ENCODE peak calls at places on chromosomes 1 and 21, in nine cellular contexts. One of them, this sample, is unnamed.
A peak's percentile ranks its signal among the peaks of the same experiment; 100 is the strongest.

GRCh38 chr1:111723091-111723806 is 15.9 kb downstream of the INKA2 start:
- DNase-seq in activated naive CD8-positive, alpha-beta T cell treated with anti-CD3 and anti-CD28 coated beads for 36 hours: no peak
- DNase-seq in T-helper 1 cell: no peak
- DNase-seq in Kasumi-1: no peak
- DNase-seq in IMR-90: no peak
- DNase-seq in NCI-H1436: no peak
- DNase-seq in CD4-positive, alpha-beta T cell: no peak
- DNase-seq in NCI-H748 treated with DMSO at 0.1 percent for 48 hours: no peak
- DNase-seq in epithelial cell of prostate: no peak
- DNase-seq in this sample: peak; percentile 47

GRCh38 chr1:95247607-95248006 is 13.6 kb downstream of the RWDD3 start:
- DNase-seq in epithelial cell of prostate: no peak
- DNase-seq in Kasumi-1: no peak
- DNase-seq in CD4-positive, alpha-beta T cell: no peak
- DNase-seq in IMR-90: no peak
- DNase-seq in activated naive CD8-positive, alpha-beta T cell treated with anti-CD3 and anti-CD28 coated beads for 36 hours: no peak
- DNase-seq in NCI-H748 treated with DMSO at 0.1 percent for 48 hours: no peak
- DNase-seq in T-helper 1 cell: no peak
- DNase-seq in NCI-H1436: no peak
- DNase-seq in this sample: no peak

GRCh38 chr1:94773931-94774422 is 46.2 kb upstream of the SLC44A3 start:
- DNase-seq in IMR-90: peak; percentile 85
- DNase-seq in CD4-positive, alpha-beta T cell: no peak
- DNase-seq in T-helper 1 cell: no peak
- DNase-seq in NCI-H1436: no peak
- DNase-seq in Kasumi-1: no peak
- DNase-seq in epithelial cell of prostate: peak; percentile 55
- DNase-seq in activated naive CD8-positive, alpha-beta T cell treated with anti-CD3 and anti-CD28 coated beads for 36 hours: no peak
- DNase-seq in NCI-H748 treated with DMSO at 0.1 percent for 48 hours: no peak
- DNase-seq in this sample: no peak

GRCh38 chr1:24450857-24451397 is 35.3 kb downstream of the NIPAL3 start:
- DNase-seq in CD4-positive, alpha-beta T cell: no peak
- DNase-seq in epithelial cell of prostate: no peak
- DNase-seq in T-helper 1 cell: no peak
- DNase-seq in Kasumi-1: no peak
- DNase-seq in activated naive CD8-positive, alpha-beta T cell treated with anti-CD3 and anti-CD28 coated beads for 36 hours: no peak
- DNase-seq in NCI-H748 treated with DMSO at 0.1 percent for 48 hours: no peak
- DNase-seq in IMR-90: no peak
- DNase-seq in NCI-H1436: no peak
- DNase-seq in this sample: no peak

GRCh38 chr1:203491664-203492485 is 2.1 kb upstream of the OPTC start:
- DNase-seq in T-helper 1 cell: no peak
- DNase-seq in epithelial cell of prostate: no peak
- DNase-seq in NCI-H1436: no peak
- DNase-seq in CD4-positive, alpha-beta T cell: no peak
- DNase-seq in Kasumi-1: no peak
- DNase-seq in activated naive CD8-positive, alpha-beta T cell treated with anti-CD3 and anti-CD28 coated beads for 36 hours: no peak
- DNase-seq in NCI-H748 treated with DMSO at 0.1 percent for 48 hours: no peak
- DNase-seq in IMR-90: no peak
- DNase-seq in this sample: no peak

GRCh38 chr1:222817529-222817928 is 2.7 kb downstream of the DISP1 start:
- DNase-seq in activated naive CD8-positive, alpha-beta T cell treated with anti-CD3 and anti-CD28 coated beads for 36 hours: no peak
- DNase-seq in NCI-H1436: no peak
- DNase-seq in IMR-90: peak; percentile 99
- DNase-seq in CD4-positive, alpha-beta T cell: no peak
- DNase-seq in T-helper 1 cell: no peak
- DNase-seq in epithelial cell of prostate: peak; percentile 61
- DNase-seq in NCI-H748 treated with DMSO at 0.1 percent for 48 hours: no peak
- DNase-seq in Kasumi-1: no peak
- DNase-seq in this sample: no peak

GRCh38 chr1:11847667-11848445 is at the start of gene NPPA:
- DNase-seq in CD4-positive, alpha-beta T cell: no peak
- DNase-seq in Kasumi-1: no peak
- DNase-seq in NCI-H748 treated with DMSO at 0.1 percent for 48 hours: peak; percentile 10
- DNase-seq in IMR-90: peak; percentile 19
- DNase-seq in activated naive CD8-positive, alpha-beta T cell treated with anti-CD3 and anti-CD28 coated beads for 36 hours: no peak
- DNase-seq in epithelial cell of prostate: no peak
- DNase-seq in NCI-H1436: peak; percentile 27
- DNase-seq in T-helper 1 cell: no peak
- DNase-seq in this sample: no peak

GRCh38 chr21:35399002-35399401 is 349.9 kb upstream of the RUNX1 start:
- DNase-seq in IMR-90: no peak
- DNase-seq in activated naive CD8-positive, alpha-beta T cell treated with anti-CD3 and anti-CD28 coated beads for 36 hours: no peak
- DNase-seq in NCI-H1436: no peak
- DNase-seq in Kasumi-1: peak; percentile 64
- DNase-seq in NCI-H748 treated with DMSO at 0.1 percent for 48 hours: no peak
- DNase-seq in CD4-positive, alpha-beta T cell: no peak
- DNase-seq in T-helper 1 cell: no peak
- DNase-seq in epithelial cell of prostate: no peak
- DNase-seq in this sample: no peak

GRCh38 chr1:228014235-228014930 is 7.6 kb downstream of the WNT3A start:
- DNase-seq in NCI-H748 treated with DMSO at 0.1 percent for 48 hours: no peak
- DNase-seq in activated naive CD8-positive, alpha-beta T cell treated with anti-CD3 and anti-CD28 coated beads for 36 hours: no peak
- DNase-seq in epithelial cell of prostate: peak; percentile 24
- DNase-seq in Kasumi-1: no peak
- DNase-seq in IMR-90: peak; percentile 38
- DNase-seq in NCI-H1436: no peak
- DNase-seq in CD4-positive, alpha-beta T cell: peak; percentile 11
- DNase-seq in T-helper 1 cell: no peak
- DNase-seq in this sample: no peak

GRCh38 chr1:161068306-161069200 is 1.1 kb downstream of the ARHGAP30 start:
- DNase-seq in IMR-90: no peak
- DNase-seq in epithelial cell of prostate: no peak
- DNase-seq in Kasumi-1: peak; percentile 97
- DNase-seq in NCI-H1436: no peak
- DNase-seq in activated naive CD8-positive, alpha-beta T cell treated with anti-CD3 and anti-CD28 coated beads for 36 hours: peak; percentile 87
- DNase-seq in CD4-positive, alpha-beta T cell: peak; percentile 78
- DNase-seq in NCI-H748 treated with DMSO at 0.1 percent for 48 hours: no peak
- DNase-seq in T-helper 1 cell: peak; percentile 66
- DNase-seq in this sample: peak; percentile 89

GRCh38 chr1:246141306-246141705 is 365.8 kb downstream of the SMYD3 start:
- DNase-seq in NCI-H748 treated with DMSO at 0.1 percent for 48 hours: no peak
- DNase-seq in Kasumi-1: no peak
- DNase-seq in T-helper 1 cell: no peak
- DNase-seq in NCI-H1436: no peak
- DNase-seq in activated naive CD8-positive, alpha-beta T cell treated with anti-CD3 and anti-CD28 coated beads for 36 hours: no peak
- DNase-seq in epithelial cell of prostate: no peak
- DNase-seq in IMR-90: no peak
- DNase-seq in CD4-positive, alpha-beta T cell: no peak
- DNase-seq in this sample: no peak

GRCh38 chr1:37246631-37247030 is 212.3 kb upstream of the GRIK3 start:
- DNase-seq in CD4-positive, alpha-beta T cell: no peak
- DNase-seq in epithelial cell of prostate: no peak
- DNase-seq in NCI-H748 treated with DMSO at 0.1 percent for 48 hours: peak; percentile 30
- DNase-seq in IMR-90: no peak
- DNase-seq in Kasumi-1: no peak
- DNase-seq in NCI-H1436: no peak
- DNase-seq in T-helper 1 cell: no peak
- DNase-seq in activated naive CD8-positive, alpha-beta T cell treated with anti-CD3 and anti-CD28 coated beads for 36 hours: no peak
- DNase-seq in this sample: no peak

GRCh38 chr1:162384601-162385279 is 3.2 kb downstream of the C1orf226 start:
- DNase-seq in NCI-H1436: no peak
- DNase-seq in IMR-90: no peak
- DNase-seq in Kasumi-1: no peak
- DNase-seq in activated naive CD8-positive, alpha-beta T cell treated with anti-CD3 and anti-CD28 coated beads for 36 hours: no peak
- DNase-seq in T-helper 1 cell: no peak
- DNase-seq in epithelial cell of prostate: no peak
- DNase-seq in NCI-H748 treated with DMSO at 0.1 percent for 48 hours: no peak
- DNase-seq in CD4-positive, alpha-beta T cell: no peak
- DNase-seq in this sample: no peak

GRCh38 chr1:109275706-109276345 is 7.1 kb downstream of the PSRC1 start:
- DNase-seq in CD4-positive, alpha-beta T cell: no peak
- DNase-seq in NCI-H748 treated with DMSO at 0.1 percent for 48 hours: no peak
- DNase-seq in epithelial cell of prostate: no peak
- DNase-seq in T-helper 1 cell: no peak
- DNase-seq in NCI-H1436: no peak
- DNase-seq in activated naive CD8-positive, alpha-beta T cell treated with anti-CD3 and anti-CD28 coated beads for 36 hours: no peak
- DNase-seq in IMR-90: peak; percentile 75
- DNase-seq in Kasumi-1: no peak
- DNase-seq in this sample: no peak

GRCh38 chr1:4218619-4219018 is 318.5 kb upstream of the C1orf174 start:
- DNase-seq in activated naive CD8-positive, alpha-beta T cell treated with anti-CD3 and anti-CD28 coated beads for 36 hours: no peak
- DNase-seq in epithelial cell of prostate: no peak
- DNase-seq in Kasumi-1: no peak
- DNase-seq in T-helper 1 cell: no peak
- DNase-seq in NCI-H1436: no peak
- DNase-seq in NCI-H748 treated with DMSO at 0.1 percent for 48 hours: no peak
- DNase-seq in CD4-positive, alpha-beta T cell: no peak
- DNase-seq in IMR-90: no peak
- DNase-seq in this sample: no peak

GRCh38 chr1:101846820-101847219 is 149.9 kb downstream of the OLFM3 start:
- DNase-seq in NCI-H1436: no peak
- DNase-seq in activated naive CD8-positive, alpha-beta T cell treated with anti-CD3 and anti-CD28 coated beads for 36 hours: no peak
- DNase-seq in IMR-90: no peak
- DNase-seq in Kasumi-1: no peak
- DNase-seq in NCI-H748 treated with DMSO at 0.1 percent for 48 hours: peak; percentile 38
- DNase-seq in epithelial cell of prostate: no peak
- DNase-seq in CD4-positive, alpha-beta T cell: no peak
- DNase-seq in T-helper 1 cell: no peak
- DNase-seq in this sample: no peak

GRCh38 chr1:41174170-41174569 is 67.9 kb downstream of the SCMH1 start:
- DNase-seq in epithelial cell of prostate: peak; percentile 78
- DNase-seq in T-helper 1 cell: no peak
- DNase-seq in activated naive CD8-positive, alpha-beta T cell treated with anti-CD3 and anti-CD28 coated beads for 36 hours: no peak
- DNase-seq in Kasumi-1: no peak
- DNase-seq in NCI-H1436: no peak
- DNase-seq in NCI-H748 treated with DMSO at 0.1 percent for 48 hours: no peak
- DNase-seq in CD4-positive, alpha-beta T cell: no peak
- DNase-seq in IMR-90: no peak
- DNase-seq in this sample: no peak

GRCh38 chr1:199273837-199274379 is 635.1 kb downstream of the PTPRC start:
- DNase-seq in activated naive CD8-positive, alpha-beta T cell treated with anti-CD3 and anti-CD28 coated beads for 36 hours: no peak
- DNase-seq in epithelial cell of prostate: no peak
- DNase-seq in IMR-90: peak; percentile 80
- DNase-seq in NCI-H1436: no peak
- DNase-seq in Kasumi-1: no peak
- DNase-seq in NCI-H748 treated with DMSO at 0.1 percent for 48 hours: no peak
- DNase-seq in T-helper 1 cell: no peak
- DNase-seq in CD4-positive, alpha-beta T cell: no peak
- DNase-seq in this sample: no peak

GRCh38 chr1:78236711-78237110 is 190.9 kb downstream of the GIPC2 start:
- DNase-seq in NCI-H1436: no peak
- DNase-seq in CD4-positive, alpha-beta T cell: no peak
- DNase-seq in T-helper 1 cell: no peak
- DNase-seq in IMR-90: peak; percentile 45
- DNase-seq in activated naive CD8-positive, alpha-beta T cell treated with anti-CD3 and anti-CD28 coated beads for 36 hours: no peak
- DNase-seq in epithelial cell of prostate: no peak
- DNase-seq in Kasumi-1: no peak
- DNase-seq in NCI-H748 treated with DMSO at 0.1 percent for 48 hours: no peak
- DNase-seq in this sample: no peak

GRCh38 chr1:29698033-29698432 is 461.7 kb downstream of the PTPRU start:
- DNase-seq in CD4-positive, alpha-beta T cell: no peak
- DNase-seq in NCI-H748 treated with DMSO at 0.1 percent for 48 hours: no peak
- DNase-seq in epithelial cell of prostate: no peak
- DNase-seq in NCI-H1436: peak; percentile 61
- DNase-seq in activated naive CD8-positive, alpha-beta T cell treated with anti-CD3 and anti-CD28 coated beads for 36 hours: no peak
- DNase-seq in Kasumi-1: no peak
- DNase-seq in T-helper 1 cell: no peak
- DNase-seq in IMR-90: peak; percentile 59
- DNase-seq in this sample: no peak

GRCh38 chr1:41268154-41268770 is 26.2 kb upstream of the SCMH1 start:
- DNase-seq in Kasumi-1: peak; percentile 71
- DNase-seq in NCI-H748 treated with DMSO at 0.1 percent for 48 hours: peak; percentile 100
- DNase-seq in IMR-90: peak; percentile 69
- DNase-seq in epithelial cell of prostate: no peak
- DNase-seq in NCI-H1436: peak; percentile 52
- DNase-seq in activated naive CD8-positive, alpha-beta T cell treated with anti-CD3 and anti-CD28 coated beads for 36 hours: peak; percentile 58
- DNase-seq in T-helper 1 cell: peak; percentile 28
- DNase-seq in CD4-positive, alpha-beta T cell: peak; percentile 74
- DNase-seq in this sample: peak; percentile 44

GRCh38 chr1:165315481-165315880 is 41.0 kb downstream of the LMX1A start:
- DNase-seq in CD4-positive, alpha-beta T cell: no peak
- DNase-seq in activated naive CD8-positive, alpha-beta T cell treated with anti-CD3 and anti-CD28 coated beads for 36 hours: no peak
- DNase-seq in T-helper 1 cell: no peak
- DNase-seq in NCI-H1436: no peak
- DNase-seq in NCI-H748 treated with DMSO at 0.1 percent for 48 hours: no peak
- DNase-seq in IMR-90: no peak
- DNase-seq in epithelial cell of prostate: no peak
- DNase-seq in Kasumi-1: no peak
- DNase-seq in this sample: no peak

GRCh38 chr21:39094847-39095525 is 88.3 kb downstream of the PSMG1 start:
- DNase-seq in NCI-H748 treated with DMSO at 0.1 percent for 48 hours: no peak
- DNase-seq in NCI-H1436: no peak
- DNase-seq in T-helper 1 cell: no peak
- DNase-seq in epithelial cell of prostate: peak; percentile 29
- DNase-seq in CD4-positive, alpha-beta T cell: no peak
- DNase-seq in Kasumi-1: no peak
- DNase-seq in IMR-90: peak; percentile 93
- DNase-seq in activated naive CD8-positive, alpha-beta T cell treated with anti-CD3 and anti-CD28 coated beads for 36 hours: no peak
- DNase-seq in this sample: no peak

GRCh38 chr1:230772457-230773395 is 25.5 kb downstream of the CAPN9 start:
- DNase-seq in CD4-positive, alpha-beta T cell: no peak
- DNase-seq in activated naive CD8-positive, alpha-beta T cell treated with anti-CD3 and anti-CD28 coated beads for 36 hours: no peak
- DNase-seq in T-helper 1 cell: no peak
- DNase-seq in NCI-H748 treated with DMSO at 0.1 percent for 48 hours: no peak
- DNase-seq in epithelial cell of prostate: no peak
- DNase-seq in IMR-90: peak; percentile 59
- DNase-seq in Kasumi-1: peak; percentile 13
- DNase-seq in NCI-H1436: peak; percentile 36
- DNase-seq in this sample: no peak

GRCh38 chr1:206459703-206460102 is 10.6 kb upstream of the IKBKE start:
- DNase-seq in NCI-H1436: no peak
- DNase-seq in NCI-H748 treated with DMSO at 0.1 percent for 48 hours: no peak
- DNase-seq in activated naive CD8-positive, alpha-beta T cell treated with anti-CD3 and anti-CD28 coated beads for 36 hours: no peak
- DNase-seq in Kasumi-1: no peak
- DNase-seq in IMR-90: no peak
- DNase-seq in T-helper 1 cell: no peak
- DNase-seq in epithelial cell of prostate: no peak
- DNase-seq in CD4-positive, alpha-beta T cell: no peak
- DNase-seq in this sample: no peak

GRCh38 chr1:58895082-58895481 is 111.2 kb upstream of the JUN start:
- DNase-seq in NCI-H748 treated with DMSO at 0.1 percent for 48 hours: no peak
- DNase-seq in CD4-positive, alpha-beta T cell: no peak
- DNase-seq in T-helper 1 cell: no peak
- DNase-seq in Kasumi-1: no peak
- DNase-seq in epithelial cell of prostate: no peak
- DNase-seq in IMR-90: no peak
- DNase-seq in NCI-H1436: no peak
- DNase-seq in activated naive CD8-positive, alpha-beta T cell treated with anti-CD3 and anti-CD28 coated beads for 36 hours: no peak
- DNase-seq in this sample: no peak

GRCh38 chr1:24074817-24075725 is 36.9 kb downstream of the MYOM3 start:
- DNase-seq in activated naive CD8-positive, alpha-beta T cell treated with anti-CD3 and anti-CD28 coated beads for 36 hours: no peak
- DNase-seq in epithelial cell of prostate: no peak
- DNase-seq in T-helper 1 cell: no peak
- DNase-seq in CD4-positive, alpha-beta T cell: no peak
- DNase-seq in IMR-90: no peak
- DNase-seq in Kasumi-1: no peak
- DNase-seq in NCI-H1436: no peak
- DNase-seq in NCI-H748 treated with DMSO at 0.1 percent for 48 hours: no peak
- DNase-seq in this sample: no peak

GRCh38 chr1:212473729-212474128 is 41.0 kb downstream of the NENF start:
- DNase-seq in T-helper 1 cell: no peak
- DNase-seq in IMR-90: no peak
- DNase-seq in NCI-H1436: no peak
- DNase-seq in activated naive CD8-positive, alpha-beta T cell treated with anti-CD3 and anti-CD28 coated beads for 36 hours: no peak
- DNase-seq in CD4-positive, alpha-beta T cell: no peak
- DNase-seq in epithelial cell of prostate: no peak
- DNase-seq in NCI-H748 treated with DMSO at 0.1 percent for 48 hours: no peak
- DNase-seq in Kasumi-1: no peak
- DNase-seq in this sample: no peak

This sample was measured in naive B cell.